ENCODE peak calls at places on chromosome 13, in seven cellular contexts. One of them, this sample, is unnamed.

GRCh38 chr13:97911311-97912138 is 42.0 kb upstream of the IPO5 start:
- DNase-seq in stimulated activated CD8-positive, alpha-beta memory T cell treated with anti-CD3 and anti-CD28 coated beads, Interleukin-12 subunit alpha, Interleukin-12 subunit beta, amount 100 ng/mL, for 4 hours: no peak
- DNase-seq in fibroblast of lung: no peak
- DNase-seq in RWPE2: no peak
- DNase-seq in nucleus accumbens: no peak
- DNase-seq in germinal center: peak
- DNase-seq in AG10803: peak
- DNase-seq in this sample: peak

GRCh38 chr13:21106089-21106488 is 44.7 kb upstream of the LATS2 start:
- DNase-seq in stimulated activated CD8-positive, alpha-beta memory T cell treated with anti-CD3 and anti-CD28 coated beads, Interleukin-12 subunit alpha, Interleukin-12 subunit beta, amount 100 ng/mL, for 4 hours: no peak
- DNase-seq in fibroblast of lung: peak
- DNase-seq in RWPE2: no peak
- DNase-seq in nucleus accumbens: no peak
- DNase-seq in germinal center: no peak
- DNase-seq in AG10803: peak
- DNase-seq in this sample: no peak

GRCh38 chr13:78022164-78022877 is 103.7 kb upstream of the EDNRB start:
- DNase-seq in stimulated activated CD8-positive, alpha-beta memory T cell treated with anti-CD3 and anti-CD28 coated beads, Interleukin-12 subunit alpha, Interleukin-12 subunit beta, amount 100 ng/mL, for 4 hours: peak
- DNase-seq in fibroblast of lung: peak
- DNase-seq in RWPE2: no peak
- DNase-seq in nucleus accumbens: no peak
- DNase-seq in germinal center: peak
- DNase-seq in AG10803: peak
- DNase-seq in this sample: peak

GRCh38 chr13:59829690-59830089 is 334.0 kb downstream of the DIAPH3 start:
- DNase-seq in stimulated activated CD8-positive, alpha-beta memory T cell treated with anti-CD3 and anti-CD28 coated beads, Interleukin-12 subunit alpha, Interleukin-12 subunit beta, amount 100 ng/mL, for 4 hours: no peak
- DNase-seq in fibroblast of lung: no peak
- DNase-seq in RWPE2: no peak
- DNase-seq in nucleus accumbens: no peak
- DNase-seq in germinal center: no peak
- DNase-seq in AG10803: no peak
- DNase-seq in this sample: no peak

GRCh38 chr13:21986602-21987001 is 315.7 kb downstream of the FGF9 start:
- DNase-seq in stimulated activated CD8-positive, alpha-beta memory T cell treated with anti-CD3 and anti-CD28 coated beads, Interleukin-12 subunit alpha, Interleukin-12 subunit beta, amount 100 ng/mL, for 4 hours: no peak
- DNase-seq in fibroblast of lung: peak
- DNase-seq in RWPE2: no peak
- DNase-seq in nucleus accumbens: no peak
- DNase-seq in germinal center: no peak
- DNase-seq in AG10803: peak
- DNase-seq in this sample: no peak

GRCh38 chr13:37187611-37188010 is 82.1 kb upstream of the CSNK1A1L start:
- DNase-seq in stimulated activated CD8-positive, alpha-beta memory T cell treated with anti-CD3 and anti-CD28 coated beads, Interleukin-12 subunit alpha, Interleukin-12 subunit beta, amount 100 ng/mL, for 4 hours: no peak
- DNase-seq in fibroblast of lung: no peak
- DNase-seq in RWPE2: no peak
- DNase-seq in nucleus accumbens: no peak
- DNase-seq in germinal center: no peak
- DNase-seq in AG10803: peak
- DNase-seq in this sample: no peak

GRCh38 chr13:33642374-33643065 is 175.4 kb upstream of the RFC3 start:
- DNase-seq in stimulated activated CD8-positive, alpha-beta memory T cell treated with anti-CD3 and anti-CD28 coated beads, Interleukin-12 subunit alpha, Interleukin-12 subunit beta, amount 100 ng/mL, for 4 hours: no peak
- DNase-seq in fibroblast of lung: peak
- DNase-seq in RWPE2: peak
- DNase-seq in nucleus accumbens: no peak
- DNase-seq in germinal center: no peak
- DNase-seq in AG10803: peak
- DNase-seq in this sample: no peak

GRCh38 chr13:60363288-60363687 is 33.7 kb upstream of the TDRD3 start:
- DNase-seq in stimulated activated CD8-positive, alpha-beta memory T cell treated with anti-CD3 and anti-CD28 coated beads, Interleukin-12 subunit alpha, Interleukin-12 subunit beta, amount 100 ng/mL, for 4 hours: no peak
- DNase-seq in fibroblast of lung: no peak
- DNase-seq in RWPE2: no peak
- DNase-seq in nucleus accumbens: no peak
- DNase-seq in germinal center: no peak
- DNase-seq in AG10803: no peak
- DNase-seq in this sample: no peak

GRCh38 chr13:60329221-60329983 is 67.6 kb upstream of the TDRD3 start:
- DNase-seq in stimulated activated CD8-positive, alpha-beta memory T cell treated with anti-CD3 and anti-CD28 coated beads, Interleukin-12 subunit alpha, Interleukin-12 subunit beta, amount 100 ng/mL, for 4 hours: no peak
- DNase-seq in fibroblast of lung: peak
- DNase-seq in RWPE2: no peak
- DNase-seq in nucleus accumbens: no peak
- DNase-seq in germinal center: no peak
- DNase-seq in AG10803: peak
- DNase-seq in this sample: peak

GRCh38 chr13:97951376-97951775 is 2.1 kb upstream of the IPO5 start:
- DNase-seq in stimulated activated CD8-positive, alpha-beta memory T cell treated with anti-CD3 and anti-CD28 coated beads, Interleukin-12 subunit alpha, Interleukin-12 subunit beta, amount 100 ng/mL, for 4 hours: no peak
- DNase-seq in fibroblast of lung: no peak
- DNase-seq in RWPE2: no peak
- DNase-seq in nucleus accumbens: no peak
- DNase-seq in germinal center: no peak
- DNase-seq in AG10803: no peak
- DNase-seq in this sample: no peak

GRCh38 chr13:75365724-75366173 is 116.2 kb downstream of the TBC1D4 start:
- DNase-seq in stimulated activated CD8-positive, alpha-beta memory T cell treated with anti-CD3 and anti-CD28 coated beads, Interleukin-12 subunit alpha, Interleukin-12 subunit beta, amount 100 ng/mL, for 4 hours: no peak
- DNase-seq in fibroblast of lung: peak
- DNase-seq in RWPE2: no peak
- DNase-seq in nucleus accumbens: no peak
- DNase-seq in germinal center: no peak
- DNase-seq in AG10803: peak
- DNase-seq in this sample: peak

GRCh38 chr13:90732049-90732448 is 615.4 kb upstream of the MIR17HG start:
- DNase-seq in stimulated activated CD8-positive, alpha-beta memory T cell treated with anti-CD3 and anti-CD28 coated beads, Interleukin-12 subunit alpha, Interleukin-12 subunit beta, amount 100 ng/mL, for 4 hours: no peak
- DNase-seq in fibroblast of lung: no peak
- DNase-seq in RWPE2: no peak
- DNase-seq in nucleus accumbens: no peak
- DNase-seq in germinal center: no peak
- DNase-seq in AG10803: no peak
- DNase-seq in this sample: no peak

GRCh38 chr13:45398862-45399261 is 19.3 kb downstream of the SLC25A30 start:
- DNase-seq in stimulated activated CD8-positive, alpha-beta memory T cell treated with anti-CD3 and anti-CD28 coated beads, Interleukin-12 subunit alpha, Interleukin-12 subunit beta, amount 100 ng/mL, for 4 hours: no peak
- DNase-seq in fibroblast of lung: no peak
- DNase-seq in RWPE2: no peak
- DNase-seq in nucleus accumbens: no peak
- DNase-seq in germinal center: no peak
- DNase-seq in AG10803: no peak
- DNase-seq in this sample: no peak

This sample was measured in GM13977.